ENCODE peak calls at places on chromosomes 12 and 14, in six cellular contexts. G is ELF-1; P is neural progenitor cell; R is T-cell; O is effector memory CD4-positive, alpha-beta T cell; V is Daoy. Q is an unnamed sample.

GRCh38 chr14:63174760-63175191 is 29.5 kb upstream of the RHOJ start:
- DNase-seq in G (peak), P (peak), R (no peak), O (no peak), V (peak), Q (peak)

GRCh38 chr12:92034858-92035401 is 110.7 kb downstream of the BTG1 start:
- DNase-seq in G (peak), P (no peak), R (peak), O (peak), V (peak), Q (peak)

GRCh38 chr12:115000038-115000437 is 316.1 kb upstream of the TBX3 start:
- DNase-seq in G (peak), P (no peak), R (no peak), O (no peak), V (peak), Q (peak)

GRCh38 chr12:77031745-77032144 is 33.6 kb downstream of the E2F7 start:
- DNase-seq in G (no peak), P (no peak), R (no peak), O (no peak), V (peak), Q (peak)

GRCh38 chr14:71592361-71592760 is 339.9 kb upstream of the RGS6 start:
- DNase-seq in G (no peak), P (no peak), R (no peak), O (no peak), V (peak), Q (no peak)

GRCh38 chr12:116881867-116882507 is 746 bp upstream of the HRK start:
- DNase-seq in G (no peak), P (peak), R (no peak), O (no peak), V (no peak), Q (no peak)

GRCh38 chr12:89156324-89156723 is 196.0 kb downstream of the DUSP6 start:
- DNase-seq in G (no peak), P (no peak), R (no peak), O (no peak), V (no peak), Q (no peak)

GRCh38 chr12:50788562-50788961 is 24.7 kb downstream of the ATF1 start:
- DNase-seq in G (no peak), P (no peak), R (no peak), O (no peak), V (no peak), Q (peak)

GRCh38 chr14:24605435-24606190 is 3.9 kb downstream of the GZMH start:
- DNase-seq in G (peak), P (peak), R (peak), O (peak), V (no peak), Q (no peak)

GRCh38 chr12:2285462-2285861 is 232.7 kb downstream of the CACNA1C start:
- DNase-seq in G (no peak), P (no peak), R (no peak), O (no peak), V (no peak), Q (no peak)

GRCh38 chr14:105867961-105868599 is 341.7 kb downstream of the TMEM121 start:
- DNase-seq in G (no peak), P (no peak), R (no peak), O (no peak), V (no peak), Q (no peak)

GRCh38 chr12:11687538-11687937 is 38.1 kb downstream of the ETV6 start:
- DNase-seq in G (no peak), P (no peak), R (no peak), O (no peak), V (no peak), Q (no peak)

GRCh38 chr12:26623136-26623535 is 209.9 kb downstream of the ITPR2 start:
- DNase-seq in G (no peak), P (no peak), R (no peak), O (no peak), V (no peak), Q (no peak)

GRCh38 chr14:90275820-90276219 is 19.5 kb downstream of the PSMC1 start:
- DNase-seq in G (no peak), P (no peak), R (no peak), O (no peak), V (peak), Q (peak)

GRCh38 chr12:59403259-59403932 is 192.4 kb upstream of the SLC16A7 start:
- DNase-seq in G (peak), P (peak), R (peak), O (peak), V (no peak), Q (peak)

GRCh38 chr12:93467351-93468007 is at the start of gene MRPL42:
- DNase-seq in G (peak), P (peak), R (peak), O (peak), V (peak), Q (peak)

GRCh38 chr14:89906000-89906399 is 48.5 kb downstream of the EFCAB11 start:
- DNase-seq in G (no peak), P (no peak), R (no peak), O (no peak), V (no peak), Q (no peak)

GRCh38 chr12:10027311-10028099 is 3.0 kb upstream of the CLEC9A start:
- DNase-seq in G (no peak), P (no peak), R (no peak), O (no peak), V (peak), Q (peak)

GRCh38 chr14:63890553-63890952 is 37.7 kb downstream of the SYNE2 start:
- DNase-seq in G (no peak), P (no peak), R (no peak), O (no peak), V (no peak), Q (no peak)

GRCh38 chr12:110475426-110475825 is 6.8 kb downstream of the FAM216A start:
- DNase-seq in G (no peak), P (no peak), R (no peak), O (no peak), V (no peak), Q (no peak)

GRCh38 chr12:114649585-114649984 is 34.4 kb downstream of the TBX3 start:
- DNase-seq in G (no peak), P (peak), R (no peak), O (no peak), V (no peak), Q (no peak)

GRCh38 chr14:105854600-105855245 is 328.3 kb downstream of the TMEM121 start:
- DNase-seq in G (no peak), P (no peak), R (no peak), O (no peak), V (no peak), Q (no peak)

GRCh38 chr12:46524778-46525177 is 152.2 kb upstream of the SLC38A2 start:
- DNase-seq in G (peak), P (no peak), R (no peak), O (no peak), V (peak), Q (peak)

GRCh38 chr12:76270657-76271358 is 77.4 kb downstream of the BBS10 start:
- DNase-seq in G (no peak), P (no peak), R (no peak), O (no peak), V (peak), Q (no peak)

GRCh38 chr12:46493352-46494209 is 121.0 kb upstream of the SLC38A2 start:
- DNase-seq in G (no peak), P (no peak), R (no peak), O (no peak), V (no peak), Q (no peak)

GRCh38 chr14:33589334-33589733 is 361.5 kb downstream of the EGLN3 start:
- DNase-seq in G (no peak), P (no peak), R (no peak), O (no peak), V (peak), Q (peak)

GRCh38 chr14:87133073-87133815 is 859.7 kb downstream of the GALC start:
- DNase-seq in G (no peak), P (no peak), R (no peak), O (no peak), V (peak), Q (peak)

GRCh38 chr12:25811656-25812126 is 146.8 kb upstream of the RASSF8 start:
- DNase-seq in G (no peak), P (no peak), R (no peak), O (no peak), V (peak), Q (peak)

GRCh38 chr12:62873826-62874448 is 61.0 kb downstream of the PPM1H start:
- DNase-seq in G (peak), P (no peak), R (no peak), O (no peak), V (no peak), Q (no peak)

GRCh38 chr12:6708968-6709394 is 8.4 kb upstream of the PIANP start:
- DNase-seq in G (no peak), P (no peak), R (peak), O (no peak), V (no peak), Q (no peak)

GRCh38 chr12:3116106-3116898 is 39.1 kb downstream of the TSPAN9 start:
- DNase-seq in G (peak), P (peak), R (no peak), O (no peak), V (no peak), Q (no peak)

GRCh38 chr12:1398673-1399072 is 195.7 kb downstream of the FBXL14 start:
- DNase-seq in G (no peak), P (no peak), R (no peak), O (no peak), V (peak), Q (peak)

GRCh38 chr14:93301821-93302447 is 30.9 kb downstream of the BTBD7 start:
- DNase-seq in G (peak), P (peak), R (no peak), O (no peak), V (peak), Q (peak)

GRCh38 chr12:56087220-56087619 is 7.3 kb downstream of the ERBB3 start:
- DNase-seq in G (no peak), P (no peak), R (no peak), O (no peak), V (peak), Q (peak)

GRCh38 chr12:91778091-91778819 is 367.4 kb downstream of the BTG1 start:
- DNase-seq in G (no peak), P (no peak), R (no peak), O (no peak), V (peak), Q (peak)

GRCh38 chr12:94372379-94372930 is 87.2 kb downstream of the CEP83 start:
- DNase-seq in G (no peak), P (no peak), R (no peak), O (no peak), V (no peak), Q (no peak)

GRCh38 chr12:104573-105081 is 38.1 kb downstream of the IQSEC3 start:
- DNase-seq in G (no peak), P (peak), R (no peak), O (no peak), V (no peak), Q (no peak)